ENCODE peak calls at places on chromosomes 12 and 14, in four cellular contexts. S is CD8-positive, alpha-beta memory T cell; R is A549; Y is GM23338. H is an unnamed sample.

GRCh38 chr14:32808574-32809098 is 130.0 kb upstream of the NPAS3 start:
- DNase-seq in S (no peak), R (no peak), Y (no peak), H (no peak)

GRCh38 chr12:132554857-132555630 is 55.3 kb downstream of the LRCOL1 start:
- DNase-seq in R (peak), Y (peak), S (no peak), H (peak)

GRCh38 chr14:92726135-92726932 is 22.1 kb downstream of the LGMN start:
- DNase-seq in S (peak), Y (no peak), R (peak), H (no peak)

GRCh38 chr12:25020621-25021243 is 71.8 kb upstream of the BCAT1 start:
- DNase-seq in Y (no peak), R (no peak), S (no peak), H (no peak)

GRCh38 chr12:19052689-19053088 is 76.8 kb upstream of the PLEKHA5 start:
- DNase-seq in Y (peak), R (no peak), S (no peak), H (no peak)

GRCh38 chr14:65993103-65993502 is 493.1 kb upstream of the CCDC196 start:
- DNase-seq in Y (no peak), S (no peak), R (no peak), H (no peak)

GRCh38 chr12:49170924-49171323 is 18.0 kb downstream of the TUBA1A start:
- DNase-seq in S (no peak), R (no peak), Y (no peak), H (no peak)

GRCh38 chr12:6871052-6871957 is 1.8 kb downstream of the SPSB2 start:
- DNase-seq in R (peak), Y (peak), S (no peak), H (peak)

GRCh38 chr12:130026608-130027176 is 122.9 kb upstream of the TMEM132D start:
- DNase-seq in Y (peak), S (no peak), R (peak), H (peak)

GRCh38 chr12:130703733-130704375 is 12.2 kb downstream of the RIMBP2 start:
- DNase-seq in Y (no peak), R (no peak), S (no peak), H (peak)

GRCh38 chr12:113659416-113659815 is 187.7 kb upstream of the LHX5 start:
- DNase-seq in S (no peak), R (no peak), Y (no peak), H (peak)

GRCh38 chr12:118164798-118165486 is 29.0 kb downstream of the PEBP1 start:
- DNase-seq in Y (peak), R (peak), S (no peak), H (peak)

GRCh38 chr12:120249875-120250795 is 15.4 kb downstream of the PXN start:
- DNase-seq in Y (no peak), S (peak), R (no peak), H (no peak)

GRCh38 chr14:59278111-59278510 is 89.6 kb downstream of the DAAM1 start:
- DNase-seq in R (peak), Y (no peak), S (no peak), H (no peak)

GRCh38 chr12:115838952-115839351 is 438.5 kb downstream of the MED13L start:
- DNase-seq in R (no peak), S (no peak), Y (no peak), H (no peak)

GRCh38 chr14:75845136-75845804 is 136.5 kb downstream of the TGFB3 start:
- DNase-seq in Y (no peak), R (no peak), S (no peak), H (no peak)

GRCh38 chr14:79011091-79011919 is 841.1 kb downstream of the NRXN3 start:
- DNase-seq in Y (peak), R (peak), S (no peak), H (peak)

GRCh38 chr14:74469548-74470518 is 23.3 kb downstream of the NPC2 start:
- DNase-seq in Y (no peak), S (no peak), R (no peak), H (no peak)

GRCh38 chr12:122937622-122938091 is 28.6 kb downstream of the ABCB9 start:
- DNase-seq in Y (no peak), R (no peak), S (no peak), H (no peak)

GRCh38 chr14:51578853-51579252 is 72.9 kb upstream of the FRMD6 start:
- DNase-seq in R (no peak), Y (no peak), S (no peak), H (no peak)

GRCh38 chr14:34023824-34024767 is 73.2 kb upstream of the EGLN3 start:
- DNase-seq in S (no peak), Y (peak), R (no peak), H (peak)

GRCh38 chr14:103630364-103631108 is 1.5 kb downstream of the KLC1 start:
- DNase-seq in Y (no peak), R (no peak), S (no peak), H (no peak)

GRCh38 chr12:123003257-123003656 is 22.8 kb downstream of the ARL6IP4 start:
- DNase-seq in Y (no peak), R (no peak), S (no peak), H (no peak)

GRCh38 chr14:104526723-104527645 is 52.6 kb upstream of the C14orf180 start:
- DNase-seq in Y (no peak), S (no peak), R (no peak), H (no peak)

GRCh38 chr14:29712586-29712985 is 215.1 kb downstream of the PRKD1 start:
- DNase-seq in S (no peak), R (no peak), Y (no peak), H (no peak)
- H3K4me3 ChIP-seq in S (no peak), R (no peak), Y (no peak), H (no peak)

DNA sequence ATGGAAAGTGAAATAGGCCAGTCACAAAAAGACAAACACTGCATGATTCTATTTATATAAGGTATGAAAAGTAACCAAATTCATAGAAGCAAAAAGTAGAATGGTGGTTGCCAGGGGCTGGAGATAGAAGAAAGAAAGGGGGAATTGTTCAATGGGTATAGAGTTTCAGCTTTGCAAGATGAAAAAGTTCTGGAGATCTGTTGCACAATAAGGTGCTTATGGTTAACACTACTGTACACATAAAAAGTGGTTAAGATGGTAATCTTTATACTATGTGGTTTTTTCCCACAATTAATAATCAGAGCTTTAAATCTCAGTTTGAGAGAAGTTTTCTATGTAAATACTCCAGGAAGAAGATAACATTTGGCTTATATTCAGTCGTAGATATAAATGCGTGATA is 73.4 kb downstream of the SLC38A4 start:
- DNase-seq in S (no peak), R (no peak), Y (no peak), H (no peak)
- H3K27ac ChIP-seq in S (no peak), R (no peak), Y (no peak), H (no peak)

GRCh38 chr12:64730585-64730964 is 28.6 kb downstream of the GNS start:
- DNase-seq in S (no peak), Y (no peak), R (no peak), H (no peak)
- H3K4me3 ChIP-seq in S (no peak), Y (no peak), R (no peak), H (no peak)

DNA sequence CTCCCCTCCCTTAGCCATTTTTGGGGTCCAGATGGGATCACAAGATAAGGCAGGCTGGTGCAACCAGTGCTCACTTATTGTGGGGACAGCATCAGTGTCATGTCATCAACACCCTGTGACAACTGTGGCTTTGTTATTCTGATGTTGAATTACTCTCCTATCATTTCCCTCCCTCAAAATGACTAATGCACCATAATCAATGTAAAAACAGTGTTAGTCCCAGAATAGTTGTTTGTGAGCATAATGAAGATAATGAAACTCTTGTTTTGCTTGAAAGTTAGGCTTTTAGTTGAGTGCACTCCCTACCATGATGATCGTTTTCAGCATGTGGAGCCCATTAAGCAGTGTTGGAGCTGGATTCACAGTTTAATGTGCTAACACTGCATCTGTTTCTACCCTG is 151.4 kb downstream of the TMTC2 start:
- DNase-seq in Y (no peak), R (no peak), S (no peak), H (no peak)
- H3K27ac ChIP-seq in Y (no peak), R (no peak), S (no peak), H (no peak)

DNA sequence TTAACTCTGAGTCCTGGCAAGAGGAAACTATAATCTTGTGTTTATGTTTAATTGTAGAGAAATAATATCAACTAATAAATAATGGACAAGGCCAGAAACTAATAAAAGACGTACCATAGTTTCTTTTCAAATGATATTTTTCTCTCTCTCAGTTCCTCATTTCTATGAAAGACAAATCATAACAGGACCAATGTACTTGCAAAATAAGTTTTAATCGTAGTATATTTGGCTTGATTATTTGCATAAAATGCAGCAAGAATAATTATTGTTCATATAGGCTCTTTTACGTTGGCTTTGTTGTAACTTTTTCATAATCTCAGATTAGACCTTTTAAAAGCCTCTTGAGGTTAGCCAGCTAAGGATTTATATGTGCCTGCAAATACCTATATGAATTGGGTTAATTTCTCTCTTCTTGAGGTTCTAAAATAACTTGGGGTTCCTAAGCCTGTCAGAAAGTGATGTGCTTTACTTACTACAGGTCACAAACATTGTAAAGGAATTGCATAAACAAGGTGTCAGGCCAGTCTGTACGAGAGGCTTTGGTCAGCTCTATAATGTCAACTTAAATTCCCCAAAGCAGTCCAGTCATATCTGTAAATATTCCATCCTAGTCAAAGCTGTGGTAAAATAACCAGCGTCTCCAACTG is 152.8 kb upstream of the PTPRQ start:
- DNase-seq in Y (no peak), S (no peak), R (no peak), H (no peak)
- H3K4me3 ChIP-seq in Y (no peak), S (no peak), R (no peak), H (no peak)